ENCODE peak calls at places on chromosomes 1 and 21, in nine cellular contexts. One of them, this sample, is unnamed. For H3K4me1, the result is how much of the 10 kb centered on the place peaks cover.

GRCh38 chr1:159924025-159924790 is 1.1 kb downstream of the TAGLN2 start:
- DNase-seq in ovary: peak
- DNase-seq in breast epithelium: peak
- DNase-seq in colonic mucosa: peak
- DNase-seq in fibroblast of lung: peak
- DNase-seq in PC-9: peak
- DNase-seq in PC-3: peak
- DNase-seq in heart left ventricle: peak
- DNase-seq in upper lobe of right lung: peak
- DNase-seq in this sample: peak

GRCh38 chr1:205325334-205325884 is 3.9 kb upstream of the NUAK2 start:
- DNase-seq in ovary: no peak
- DNase-seq in breast epithelium: peak
- DNase-seq in colonic mucosa: peak
- DNase-seq in fibroblast of lung: peak
- DNase-seq in PC-9: peak
- DNase-seq in PC-3: peak
- DNase-seq in heart left ventricle: peak
- DNase-seq in upper lobe of right lung: no peak
- DNase-seq in this sample: peak

GRCh38 chr1:170494369-170494768 is 37.6 kb upstream of the GORAB start:
- DNase-seq in ovary: no peak
- DNase-seq in breast epithelium: no peak
- DNase-seq in colonic mucosa: peak
- DNase-seq in fibroblast of lung: peak
- DNase-seq in PC-9: no peak
- DNase-seq in PC-3: no peak
- DNase-seq in heart left ventricle: peak
- DNase-seq in upper lobe of right lung: no peak
- DNase-seq in this sample: peak

GRCh38 chr1:172423336-172423735 is 2.9 kb downstream of the C1orf105 start:
- DNase-seq in ovary: no peak
- DNase-seq in breast epithelium: no peak
- DNase-seq in colonic mucosa: no peak
- DNase-seq in fibroblast of lung: no peak
- DNase-seq in PC-9: no peak
- DNase-seq in PC-3: no peak
- DNase-seq in heart left ventricle: no peak
- DNase-seq in upper lobe of right lung: no peak
- DNase-seq in this sample: no peak

GRCh38 chr1:54328117-54328636 is 78.0 kb downstream of the SSBP3 start:
- DNase-seq in ovary: no peak
- DNase-seq in breast epithelium: no peak
- DNase-seq in colonic mucosa: no peak
- DNase-seq in fibroblast of lung: no peak
- DNase-seq in PC-9: no peak
- DNase-seq in PC-3: no peak
- DNase-seq in heart left ventricle: no peak
- DNase-seq in upper lobe of right lung: no peak
- DNase-seq in this sample: no peak

GRCh38 chr1:98355656-98356384 is 305.7 kb upstream of the SNX7 start:
- DNase-seq in ovary: no peak
- DNase-seq in breast epithelium: no peak
- DNase-seq in colonic mucosa: no peak
- DNase-seq in fibroblast of lung: peak
- DNase-seq in PC-9: no peak
- DNase-seq in PC-3: peak
- DNase-seq in heart left ventricle: no peak
- DNase-seq in upper lobe of right lung: no peak
- DNase-seq in this sample: no peak

GRCh38 chr21:44487831-44488230 is 32.5 kb downstream of the LRRC3 start:
- DNase-seq in ovary: no peak
- DNase-seq in breast epithelium: no peak
- DNase-seq in colonic mucosa: no peak
- DNase-seq in fibroblast of lung: no peak
- DNase-seq in PC-9: no peak
- DNase-seq in PC-3: peak
- DNase-seq in heart left ventricle: no peak
- DNase-seq in upper lobe of right lung: no peak
- DNase-seq in this sample: no peak

GRCh38 chr1:13600762-13601483 is 17.3 kb downstream of the PDPN start:
- DNase-seq in ovary: no peak
- DNase-seq in breast epithelium: no peak
- DNase-seq in colonic mucosa: no peak
- DNase-seq in fibroblast of lung: no peak
- DNase-seq in PC-9: no peak
- DNase-seq in PC-3: peak
- DNase-seq in heart left ventricle: peak
- DNase-seq in upper lobe of right lung: no peak
- DNase-seq in this sample: no peak

GRCh38 chr1:98388431-98388830 is 273.1 kb upstream of the SNX7 start:
- DNase-seq in ovary: no peak
- DNase-seq in breast epithelium: no peak
- DNase-seq in colonic mucosa: no peak
- DNase-seq in fibroblast of lung: peak
- DNase-seq in PC-9: no peak
- DNase-seq in PC-3: peak
- DNase-seq in heart left ventricle: no peak
- DNase-seq in upper lobe of right lung: no peak
- DNase-seq in this sample: no peak

GRCh38 chr1:85577421-85578320 is 2.9 kb upstream of the CCN1 start:
- DNase-seq in ovary: peak
- DNase-seq in breast epithelium: peak
- DNase-seq in colonic mucosa: no peak
- DNase-seq in fibroblast of lung: no peak
- DNase-seq in PC-9: no peak
- DNase-seq in PC-3: no peak
- DNase-seq in heart left ventricle: peak
- DNase-seq in upper lobe of right lung: no peak
- DNase-seq in this sample: peak

GRCh38 chr1:66402194-66402593 is 131.8 kb upstream of the SGIP1 start:
- DNase-seq in ovary: peak
- DNase-seq in breast epithelium: no peak
- DNase-seq in colonic mucosa: peak
- DNase-seq in fibroblast of lung: no peak
- DNase-seq in PC-9: no peak
- DNase-seq in PC-3: no peak
- DNase-seq in heart left ventricle: peak
- DNase-seq in upper lobe of right lung: no peak
- DNase-seq in this sample: peak

GRCh38 chr1:111463029-111463683 is 10.6 kb upstream of the C1orf162 start:
- DNase-seq in ovary: no peak
- DNase-seq in breast epithelium: no peak
- DNase-seq in colonic mucosa: no peak
- DNase-seq in fibroblast of lung: peak
- DNase-seq in PC-9: no peak
- DNase-seq in PC-3: peak
- DNase-seq in heart left ventricle: no peak
- DNase-seq in upper lobe of right lung: no peak
- DNase-seq in this sample: no peak

GRCh38 chr21:15028186-15028585 is 36.6 kb downstream of the NRIP1 start:
- DNase-seq in ovary: no peak
- DNase-seq in breast epithelium: no peak
- DNase-seq in colonic mucosa: no peak
- DNase-seq in fibroblast of lung: no peak
- DNase-seq in PC-9: no peak
- DNase-seq in PC-3: no peak
- DNase-seq in heart left ventricle: no peak
- DNase-seq in upper lobe of right lung: no peak
- DNase-seq in this sample: no peak

GRCh38 chr1:231418101-231418740 is 3.9 kb downstream of the EGLN1 start:
- DNase-seq in ovary: no peak
- DNase-seq in breast epithelium: no peak
- DNase-seq in colonic mucosa: no peak
- DNase-seq in fibroblast of lung: no peak
- DNase-seq in PC-9: no peak
- DNase-seq in PC-3: peak
- DNase-seq in heart left ventricle: no peak
- DNase-seq in upper lobe of right lung: no peak
- DNase-seq in this sample: no peak

GRCh38 chr1:231419147-231419546 is 2.9 kb downstream of the EGLN1 start:
- DNase-seq in ovary: no peak
- DNase-seq in breast epithelium: no peak
- DNase-seq in colonic mucosa: no peak
- DNase-seq in fibroblast of lung: no peak
- DNase-seq in PC-9: no peak
- DNase-seq in PC-3: peak
- DNase-seq in heart left ventricle: no peak
- DNase-seq in upper lobe of right lung: no peak
- DNase-seq in this sample: no peak

GRCh38 chr1:231419738-231420298 is 2.3 kb downstream of the EGLN1 start:
- DNase-seq in ovary: no peak
- DNase-seq in breast epithelium: no peak
- DNase-seq in colonic mucosa: no peak
- DNase-seq in fibroblast of lung: peak
- DNase-seq in PC-9: no peak
- DNase-seq in PC-3: no peak
- DNase-seq in heart left ventricle: no peak
- DNase-seq in upper lobe of right lung: no peak
- DNase-seq in this sample: no peak

GRCh38 chr1:231417503-231417902 is 4.6 kb downstream of the EGLN1 start:
- DNase-seq in ovary: no peak
- DNase-seq in breast epithelium: no peak
- DNase-seq in colonic mucosa: no peak
- DNase-seq in fibroblast of lung: no peak
- DNase-seq in PC-9: no peak
- DNase-seq in PC-3: no peak
- DNase-seq in heart left ventricle: no peak
- DNase-seq in upper lobe of right lung: no peak
- DNase-seq in this sample: no peak

GRCh38 chr1:231418741-231419107 is 3.4 kb downstream of the EGLN1 start:
- DNase-seq in ovary: no peak
- DNase-seq in breast epithelium: no peak
- DNase-seq in colonic mucosa: no peak
- DNase-seq in fibroblast of lung: no peak
- DNase-seq in PC-9: no peak
- DNase-seq in PC-3: no peak
- DNase-seq in heart left ventricle: no peak
- DNase-seq in upper lobe of right lung: no peak
- DNase-seq in this sample: no peak
- H3K4me1 ChIP-seq in ovary: under half
- H3K4me1 ChIP-seq in breast epithelium: under half
- H3K4me1 ChIP-seq in colonic mucosa: under half
- H3K4me1 ChIP-seq in fibroblast of lung: under half
- H3K4me1 ChIP-seq in PC-9: under half
- H3K4me1 ChIP-seq in PC-3: under half
- H3K4me1 ChIP-seq in heart left ventricle: half or more
- H3K4me1 ChIP-seq in upper lobe of right lung: half or more
- H3K4me1 ChIP-seq in this sample: under half

GRCh38 chr1:179883040-179883501 is 986 bp downstream of the TOR1AIP1 start:
- DNase-seq in ovary: no peak
- DNase-seq in breast epithelium: no peak
- DNase-seq in colonic mucosa: no peak
- DNase-seq in fibroblast of lung: no peak
- DNase-seq in PC-9: no peak
- DNase-seq in PC-3: no peak
- DNase-seq in heart left ventricle: no peak
- DNase-seq in upper lobe of right lung: no peak
- DNase-seq in this sample: peak
- H3K4me1 ChIP-seq in ovary: under half
- H3K4me1 ChIP-seq in breast epithelium: under half
- H3K4me1 ChIP-seq in colonic mucosa: under half
- H3K4me1 ChIP-seq in fibroblast of lung: under half
- H3K4me1 ChIP-seq in PC-9: under half
- H3K4me1 ChIP-seq in PC-3: under half
- H3K4me1 ChIP-seq in heart left ventricle: under half
- H3K4me1 ChIP-seq in upper lobe of right lung: half or more
- H3K4me1 ChIP-seq in this sample: half or more

DNA sequence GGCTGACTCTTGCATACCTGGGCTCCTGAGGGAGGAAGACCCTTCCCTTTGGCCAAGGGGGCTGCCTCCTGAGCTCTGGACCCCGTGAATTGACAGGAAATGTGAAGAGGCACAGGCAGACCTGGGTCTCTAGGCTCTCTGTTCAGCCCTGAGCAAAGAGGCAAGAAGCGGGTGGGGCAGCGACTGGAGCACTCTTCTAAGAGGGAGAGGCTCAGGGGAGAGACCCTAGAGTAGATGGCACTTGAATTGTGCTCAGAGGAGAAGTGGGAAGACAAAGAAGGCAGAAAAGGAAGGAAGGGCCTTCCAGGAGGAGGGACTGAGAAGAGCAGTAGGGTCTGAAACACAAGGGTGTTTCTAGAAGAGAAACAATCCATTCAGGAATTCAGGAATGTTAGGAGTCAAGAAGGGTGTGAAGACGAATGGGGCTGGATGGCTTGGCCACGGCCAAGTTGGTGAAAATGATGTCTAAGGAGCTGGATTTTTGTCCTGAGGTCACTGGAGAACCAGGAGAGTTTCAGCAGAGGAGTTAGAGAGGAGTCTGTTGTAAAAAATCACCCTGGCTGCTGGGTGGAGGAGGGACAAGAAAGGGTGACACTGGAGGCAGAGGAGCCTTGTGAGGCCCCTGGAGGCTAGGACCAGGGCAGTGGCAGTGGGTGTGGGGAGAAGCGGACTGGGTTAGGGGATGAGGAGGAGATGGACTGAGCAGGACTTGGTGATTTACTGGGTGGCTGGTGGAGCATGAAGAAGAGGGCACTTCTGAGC is 5.3 kb downstream of the TIE1 start:
- DNase-seq in ovary: no peak
- DNase-seq in breast epithelium: no peak
- DNase-seq in colonic mucosa: no peak
- DNase-seq in fibroblast of lung: no peak
- DNase-seq in PC-9: no peak
- DNase-seq in PC-3: no peak
- DNase-seq in heart left ventricle: no peak
- DNase-seq in upper lobe of right lung: peak
- DNase-seq in this sample: no peak
- H3K4me1 ChIP-seq in ovary: under half
- H3K4me1 ChIP-seq in breast epithelium: under half
- H3K4me1 ChIP-seq in colonic mucosa: under half
- H3K4me1 ChIP-seq in fibroblast of lung: under half
- H3K4me1 ChIP-seq in PC-9: under half
- H3K4me1 ChIP-seq in PC-3: under half
- H3K4me1 ChIP-seq in heart left ventricle: under half
- H3K4me1 ChIP-seq in upper lobe of right lung: under half
- H3K4me1 ChIP-seq in this sample: under half

DNA sequence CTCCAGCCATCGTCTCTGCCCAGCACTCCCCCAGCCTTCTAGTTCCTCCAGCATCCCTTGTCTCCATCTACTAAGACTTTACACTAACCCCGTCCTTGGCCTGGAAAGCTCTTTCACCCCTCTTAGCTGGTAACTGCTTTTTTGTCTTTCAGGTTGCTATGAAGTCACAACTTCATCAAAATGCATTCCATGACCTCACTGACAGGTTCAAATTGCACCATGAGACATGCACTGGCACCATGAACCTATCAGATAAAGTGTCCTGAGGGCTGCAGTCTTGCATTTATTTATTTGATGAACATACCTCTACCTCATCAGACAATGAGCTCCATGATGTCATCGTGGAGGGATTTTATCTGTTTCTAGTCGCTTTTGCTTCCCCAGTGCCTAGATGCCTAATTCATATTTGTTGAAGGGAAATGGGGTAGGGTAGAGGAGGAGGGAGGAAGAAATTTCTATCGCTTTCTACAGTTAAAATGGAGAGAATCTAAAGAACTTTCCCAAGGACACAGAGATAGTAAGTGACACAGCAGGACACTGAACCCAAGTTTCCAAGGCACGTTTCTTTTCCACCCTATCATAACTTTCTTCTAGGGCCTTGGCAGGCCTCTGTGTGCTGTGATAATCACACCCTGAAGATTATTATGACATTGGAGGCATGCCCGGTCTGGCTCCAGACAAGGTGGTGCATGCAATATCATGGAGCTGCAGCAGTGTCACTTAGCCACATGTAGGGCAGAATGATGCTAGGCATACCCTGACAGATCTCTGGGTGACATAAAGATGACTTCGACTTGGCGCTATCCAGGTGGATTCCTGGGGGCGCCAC is 69.6 kb downstream of the CD58 start:
- DNase-seq in ovary: no peak
- DNase-seq in breast epithelium: no peak
- DNase-seq in colonic mucosa: peak
- DNase-seq in fibroblast of lung: no peak
- DNase-seq in PC-9: no peak
- DNase-seq in PC-3: no peak
- DNase-seq in heart left ventricle: no peak
- DNase-seq in upper lobe of right lung: no peak
- DNase-seq in this sample: peak
- H3K4me1 ChIP-seq in ovary: under half
- H3K4me1 ChIP-seq in breast epithelium: under half
- H3K4me1 ChIP-seq in colonic mucosa: under half
- H3K4me1 ChIP-seq in fibroblast of lung: under half
- H3K4me1 ChIP-seq in PC-9: half or more
- H3K4me1 ChIP-seq in PC-3: under half
- H3K4me1 ChIP-seq in heart left ventricle: under half
- H3K4me1 ChIP-seq in upper lobe of right lung: under half
- H3K4me1 ChIP-seq in this sample: under half

This sample was measured in transverse colon.